ENCODE peak calls at places on chromosome 22, in five cellular contexts. O, W, Y, A and U are unnamed samples.
A peak's percentile ranks its signal among the peaks of the same experiment; 100 is the strongest.

GRCh38 chr22:18114495-18114894 is 3.9 kb downstream of the TUBA8 start:
- DNase-seq in W (no peak), O (no peak), A (no peak), Y (no peak), U (no peak)

GRCh38 chr22:17064498-17065100 is 20.2 kb upstream of the IL17RA start:
- DNase-seq in Y (no peak), W (no peak), A (no peak), O (no peak), U (no peak)

GRCh38 chr22:35043932-35044319 is 22.0 kb upstream of the ISX start:
- DNase-seq in A (no peak), O (no peak), W (no peak), Y (no peak), U (no peak)

GRCh38 chr22:28247114-28247513 is 328.1 kb upstream of the PITPNB start:
- DNase-seq in W (no peak), Y (no peak), O (no peak), A (no peak), U (no peak)

GRCh38 chr22:46652081-46652929 is 32.1 kb downstream of the GRAMD4 start:
- DNase-seq in A (no peak), W (peak; percentile 59), O (no peak), Y (no peak), U (no peak)

GRCh38 chr22:21876486-21877176 is 9.2 kb upstream of the MAPK1 start:
- DNase-seq in Y (no peak), O (no peak), W (peak; percentile 80), A (no peak), U (no peak)

GRCh38 chr22:26949193-26949592 is 291.8 kb downstream of the MIAT start:
- DNase-seq in Y (peak; percentile 44), A (peak; percentile 80), O (no peak), W (peak; percentile 50), U (no peak)

GRCh38 chr22:47166446-47167016 is 404.1 kb downstream of the TBC1D22A start:
- DNase-seq in Y (no peak), W (no peak), O (no peak), A (peak; percentile 13), U (no peak)

GRCh38 chr22:48841881-48842582 is 985.6 kb downstream of the BRD1 start:
- DNase-seq in A (no peak), O (no peak), Y (no peak), W (no peak), U (no peak)

GRCh38 chr22:25970996-25971811 is 198.1 kb upstream of the SEZ6L start:
- DNase-seq in O (no peak), A (peak; percentile 87), Y (no peak), W (no peak), U (no peak)

GRCh38 chr22:19664951-19665783 is 49.1 kb upstream of the SEPTIN5 start:
- DNase-seq in A (peak; percentile 30), W (no peak), Y (no peak), O (no peak), U (no peak)

GRCh38 chr22:32932176-32932575 is 126.0 kb downstream of the SYN3 start:
- DNase-seq in O (no peak), A (no peak), Y (no peak), W (no peak), U (no peak)

GRCh38 chr22:46044718-46045458 is 67.9 kb upstream of the WNT7B start:
- DNase-seq in Y (peak; percentile 39), O (no peak), A (peak; percentile 74), W (peak; percentile 46), U (no peak)

GRCh38 chr22:44311855-44312170 is 938 bp downstream of the SHISAL1 start:
- DNase-seq in W (peak; percentile 89), O (no peak), A (no peak), Y (no peak), U (no peak)

GRCh38 chr22:45233386-45233785 is 7.3 kb downstream of the KIAA0930 start:
- DNase-seq in O (no peak), A (no peak), W (no peak), Y (no peak), U (no peak)

GRCh38 chr22:20243545-20244249 is 24.4 kb downstream of the RTN4R start:
- DNase-seq in A (peak; percentile 90), W (peak; percentile 92), O (peak; percentile 64), Y (peak; percentile 93), U (peak; percentile 92)

GRCh38 chr22:44406581-44407403 is 91.2 kb downstream of the RTL6 start:
- DNase-seq in O (no peak), Y (no peak), W (no peak), A (peak; percentile 66), U (no peak)

GRCh38 chr22:36332623-36333331 is 55.0 kb downstream of the MYH9 start:
- DNase-seq in W (peak; percentile 65), Y (peak; percentile 21), A (peak; percentile 69), O (peak; percentile 77), U (peak; percentile 85)

GRCh38 chr22:46241397-46242007 is 8.6 kb downstream of the CDPF1 start:
- DNase-seq in A (no peak), Y (no peak), O (no peak), W (no peak), U (no peak)

GRCh38 chr22:17098379-17098819 is 13.6 kb downstream of the IL17RA start:
- DNase-seq in O (no peak), Y (peak; percentile 86), W (peak; percentile 61), A (no peak), U (no peak)

GRCh38 chr22:19448739-19449421 is 1.4 kb upstream of the C22orf39 start:
- DNase-seq in A (peak; percentile 58), O (no peak), W (no peak), Y (no peak), U (no peak)

GRCh38 chr22:39170825-39171622 is 18.5 kb upstream of the CBX7 start:
- DNase-seq in Y (peak; percentile 72), W (peak; percentile 77), O (peak; percentile 82), A (peak; percentile 96), U (peak; percentile 75)

GRCh38 chr22:35498026-35498425 is 42.6 kb upstream of the RASD2 start:
- DNase-seq in A (no peak), Y (no peak), O (no peak), W (peak; percentile 40), U (no peak)

GRCh38 chr22:35568751-35569725 is 28.4 kb downstream of the RASD2 start:
- DNase-seq in W (no peak), Y (no peak), O (no peak), A (peak; percentile 60), U (no peak)

GRCh38 chr22:27919943-27920755 is 1.1 kb upstream of the PITPNB start:
- DNase-seq in A (peak; percentile 79), O (peak; percentile 36), W (peak; percentile 81), Y (no peak), U (peak; percentile 8)

GRCh38 chr22:20173246-20173645 is 22.4 kb upstream of the CCDC188 start:
- DNase-seq in W (no peak), O (no peak), Y (no peak), A (no peak), U (no peak)

GRCh38 chr22:26979294-26979693 is 321.9 kb downstream of the MIAT start:
- DNase-seq in W (peak; percentile 5), Y (no peak), A (peak; percentile 83), O (no peak), U (no peak)

GRCh38 chr22:37925311-37925710 is 19.2 kb downstream of the MICALL1 start:
- DNase-seq in W (no peak), A (no peak), Y (no peak), O (no peak), U (no peak)

GRCh38 chr22:37925767-37926166 is 19.7 kb downstream of the MICALL1 start:
- DNase-seq in Y (no peak), O (no peak), W (no peak), A (no peak), U (no peak)

GRCh38 chr22:37926358-37926757 is 20.3 kb downstream of the MICALL1 start:
- DNase-seq in Y (no peak), O (no peak), A (no peak), W (no peak), U (no peak)

GRCh38 chr22:37923927-37924326 is 17.8 kb downstream of the MICALL1 start:
- DNase-seq in Y (no peak), A (no peak), O (no peak), W (no peak), U (no peak)

GRCh38 chr22:37924386-37925065 is 18.4 kb downstream of the MICALL1 start:
- DNase-seq in Y (no peak), W (no peak), O (no peak), A (no peak), U (no peak)
- TF ChIP-seq CTCF in Y (no peak), W (no peak), O (no peak), A (no peak), U (no peak)

DNA sequence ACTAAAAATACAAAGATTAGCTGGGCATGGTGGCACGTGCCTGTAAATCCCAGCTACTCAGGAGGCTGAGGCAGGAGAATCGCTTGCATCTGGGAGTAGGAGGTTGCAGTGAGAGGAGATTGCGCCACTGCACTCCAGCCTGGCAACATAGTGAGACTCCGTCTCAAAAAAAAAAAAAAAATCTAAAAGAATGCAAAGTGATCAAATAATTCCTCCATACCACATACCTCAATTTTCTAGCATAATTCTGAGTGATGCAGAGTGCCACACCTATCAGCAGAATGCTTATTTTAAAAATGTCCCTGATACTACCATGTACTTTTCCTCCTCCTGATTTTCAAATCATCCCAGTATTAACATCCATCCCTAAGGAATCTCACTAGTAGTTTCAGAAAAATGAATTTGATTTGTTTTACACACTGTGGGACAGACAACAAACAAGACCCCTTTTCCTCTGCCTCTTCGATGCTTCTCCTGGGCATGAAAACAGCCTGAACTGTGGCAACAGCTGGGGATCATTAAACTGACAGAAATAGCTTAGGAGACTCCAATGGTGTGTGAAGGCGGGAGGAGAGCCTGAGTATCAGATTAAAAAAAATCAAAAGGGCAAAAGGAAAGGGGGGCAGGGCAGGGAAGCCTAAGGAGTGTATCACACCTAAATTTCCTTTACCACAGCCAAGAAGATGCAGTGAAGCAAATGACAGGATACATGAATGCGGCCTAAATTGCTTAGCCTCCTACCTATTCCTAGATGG is 114.7 kb downstream of the SGSM3 start:
- DNase-seq in A (no peak), O (no peak), W (peak; percentile 58), Y (no peak), U (no peak)
- H3K27ac ChIP-seq in A (peak overlapping the region; percentile 8), O (no peak overlapping the region), W (no peak overlapping the region), Y (no peak overlapping the region), U (peak overlapping the region; percentile 32)

GRCh38 chr22:31104869-31105268 is 2.5 kb downstream of the SELENOM start:
- DNase-seq in O (no peak), Y (no peak), W (no peak), A (peak; percentile 95), U (no peak)
- TF ChIP-seq CTCF in O (no peak), Y (no peak), W (peak; percentile 32), A (peak; percentile 94), U (no peak)

GRCh38 chr22:40498454-40499186 is 128.2 kb downstream of the SGSM3 start:
- DNase-seq in A (peak; percentile 48), O (no peak), Y (no peak), W (peak; percentile 62), U (no peak)

GRCh38 chr22:40499187-40499753 is 128.9 kb downstream of the SGSM3 start:
- DNase-seq in W (peak; percentile 97), Y (no peak), A (no peak), O (no peak), U (no peak)

GRCh38 chr22:40504285-40505249 is 132.0 kb downstream of the MRTFA start:
- DNase-seq in W (no peak), A (no peak), Y (no peak), O (no peak), U (no peak)

GRCh38 chr22:40506762-40507161 is 129.8 kb downstream of the MRTFA start:
- DNase-seq in O (no peak), W (no peak), A (no peak), Y (no peak), U (no peak)

DNA sequence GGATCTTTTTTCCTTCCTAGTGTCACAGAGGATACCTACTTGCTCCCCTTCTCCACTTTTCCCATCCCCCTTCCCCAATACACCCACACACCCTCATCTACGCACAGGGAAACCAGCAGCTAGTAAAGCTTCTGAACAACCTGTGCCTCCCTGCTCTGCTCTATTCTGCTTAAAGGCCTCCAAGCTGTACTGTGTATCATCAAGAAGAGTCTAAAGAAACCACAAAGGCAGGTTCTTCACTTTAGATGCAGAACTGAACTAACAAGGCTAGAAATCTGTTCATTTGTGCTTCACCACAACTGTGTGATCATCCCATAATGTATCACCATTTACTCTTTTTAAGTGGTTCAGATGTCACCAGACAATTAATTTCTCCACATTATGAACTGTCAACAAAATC is 132.5 kb downstream of the SGSM3 start:
- DNase-seq in A (no peak), Y (no peak), O (no peak), W (no peak), U (no peak)
- H3K27ac ChIP-seq in A (no peak overlapping the region), Y (no peak overlapping the region), O (no peak overlapping the region), W (no peak overlapping the region), U (no peak overlapping the region)